ENCODE peak calls at places on chromosomes 16 and 17, in nine cellular contexts. Z is ovary, H is caudate nucleus, L is Peyer's patch, I is iris pigment epithelial cell, V is heart left ventricle, C is HAP-1, D is CMK, J is fibroblast of pulmonary artery. K is an unnamed sample.

GRCh38 chr16:2035431-2036199 is 8.9 kb downstream of the NHERF2 start:
- DNase-seq in Z (peak; percentile 80), H (no peak), L (no peak), I (peak; percentile 90), V (peak; percentile 79), C (no peak), D (no peak), J (peak; percentile 65), K (peak; percentile 76)

GRCh38 chr16:11901091-11901490 is 14.7 kb downstream of the GSPT1 start:
- DNase-seq in Z (no peak), H (no peak), L (no peak), I (peak; percentile 31), V (no peak), C (no peak), D (no peak), J (no peak), K (no peak)

GRCh38 chr17:21419299-21420239 is 43.4 kb downstream of the KCNJ12 start:
- DNase-seq in Z (no peak), H (no peak), L (peak; percentile 40), I (no peak), V (peak; percentile 55), C (no peak), D (no peak), J (no peak), K (no peak)

GRCh38 chr17:42913981-42914617 is 13.5 kb downstream of the G6PC1 start:
- DNase-seq in Z (no peak), H (no peak), L (no peak), I (no peak), V (no peak), C (no peak), D (no peak), J (no peak), K (no peak)

GRCh38 chr17:67514998-67515397 is 137.9 kb downstream of the PITPNC1 start:
- DNase-seq in Z (no peak), H (no peak), L (no peak), I (no peak), V (no peak), C (no peak), D (no peak), J (no peak), K (no peak)

GRCh38 chr16:71883193-71883848 is 661 bp downstream of the ZNF821 start:
- DNase-seq in Z (peak; percentile 49), H (no peak), L (peak; percentile 66), I (no peak), V (no peak), C (peak; percentile 17), D (no peak), J (no peak), K (peak; percentile 7)

GRCh38 chr16:65249768-65250167 is 127.9 kb upstream of the CDH11 start:
- DNase-seq in Z (peak; percentile 82), H (no peak), L (no peak), I (peak; percentile 14), V (peak; percentile 77), C (no peak), D (no peak), J (peak; percentile 82), K (no peak)

GRCh38 chr17:61996916-61997605 is 68.0 kb downstream of the MED13 start:
- DNase-seq in Z (no peak), H (no peak), L (no peak), I (peak; percentile 37), V (no peak), C (no peak), D (no peak), J (peak; percentile 1), K (no peak)

GRCh38 chr17:75468779-75469373 is 12.4 kb downstream of the TMEM94 start:
- DNase-seq in Z (no peak), H (no peak), L (no peak), I (no peak), V (no peak), C (no peak), D (no peak), J (no peak), K (no peak)

GRCh38 chr17:13741744-13742143 is 140.0 kb upstream of the HS3ST3A1 start:
- DNase-seq in Z (no peak), H (no peak), L (no peak), I (no peak), V (no peak), C (no peak), D (no peak), J (no peak), K (no peak)

GRCh38 chr16:54479546-54479945 is 193.0 kb upstream of the IRX3 start:
- DNase-seq in Z (no peak), H (no peak), L (no peak), I (no peak), V (no peak), C (no peak), D (no peak), J (no peak), K (no peak)

K was measured in lung microvascular endothelial cell.